ENCODE peak calls at places on chromosomes 16 and 17, in nine cellular contexts. One of them, this sample, is unnamed.

GRCh38 chr17:67636841-67637240 is 80.9 kb upstream of the NOL11 start:
- DNase-seq in pulmonary artery endothelial cell: no peak
- DNase-seq in RKO: no peak
- DNase-seq in GM23338: no peak
- DNase-seq in stimulated activated CD8-positive, alpha-beta memory T cell treated with anti-CD3 and anti-CD28 coated beads, Interleukin-7, amount 100 ng/mL, for 1 hour: no peak
- DNase-seq in HCT116: no peak
- DNase-seq in activated CD4-positive, CD25-positive, alpha-beta regulatory T cell: no peak
- DNase-seq in retinal pigment epithelial cell: no peak
- DNase-seq in activated T-helper 1 cell treated with Interleukin-2 at 50 U/mL for 16 hours: no peak
- DNase-seq in this sample: no peak

GRCh38 chr16:48210747-48211146 is 33.4 kb upstream of the LONP2 start:
- DNase-seq in activated CD4-positive, CD25-positive, alpha-beta regulatory T cell: no peak
- DNase-seq in pulmonary artery endothelial cell: no peak
- DNase-seq in activated T-helper 1 cell treated with Interleukin-2 at 50 U/mL for 16 hours: no peak
- DNase-seq in stimulated activated CD8-positive, alpha-beta memory T cell treated with anti-CD3 and anti-CD28 coated beads, Interleukin-7, amount 100 ng/mL, for 1 hour: no peak
- DNase-seq in HCT116: no peak
- DNase-seq in GM23338: no peak
- DNase-seq in retinal pigment epithelial cell: no peak
- DNase-seq in RKO: no peak
- DNase-seq in this sample: no peak

GRCh38 chr17:15900871-15901270 is 44.1 kb upstream of the ADORA2B start:
- DNase-seq in activated CD4-positive, CD25-positive, alpha-beta regulatory T cell: no peak
- DNase-seq in HCT116: no peak
- DNase-seq in activated T-helper 1 cell treated with Interleukin-2 at 50 U/mL for 16 hours: no peak
- DNase-seq in pulmonary artery endothelial cell: no peak
- DNase-seq in GM23338: no peak
- DNase-seq in stimulated activated CD8-positive, alpha-beta memory T cell treated with anti-CD3 and anti-CD28 coated beads, Interleukin-7, amount 100 ng/mL, for 1 hour: no peak
- DNase-seq in RKO: no peak
- DNase-seq in retinal pigment epithelial cell: no peak
- DNase-seq in this sample: no peak

GRCh38 chr17:8893621-8894020 is 26.1 kb upstream of the PIK3R6 start:
- DNase-seq in GM23338: no peak
- DNase-seq in stimulated activated CD8-positive, alpha-beta memory T cell treated with anti-CD3 and anti-CD28 coated beads, Interleukin-7, amount 100 ng/mL, for 1 hour: no peak
- DNase-seq in retinal pigment epithelial cell: no peak
- DNase-seq in activated T-helper 1 cell treated with Interleukin-2 at 50 U/mL for 16 hours: no peak
- DNase-seq in pulmonary artery endothelial cell: no peak
- DNase-seq in RKO: no peak
- DNase-seq in activated CD4-positive, CD25-positive, alpha-beta regulatory T cell: no peak
- DNase-seq in HCT116: no peak
- DNase-seq in this sample: peak

GRCh38 chr16:82761236-82761635 is 134.5 kb downstream of the CDH13 start:
- DNase-seq in RKO: no peak
- DNase-seq in activated CD4-positive, CD25-positive, alpha-beta regulatory T cell: no peak
- DNase-seq in retinal pigment epithelial cell: peak
- DNase-seq in HCT116: no peak
- DNase-seq in stimulated activated CD8-positive, alpha-beta memory T cell treated with anti-CD3 and anti-CD28 coated beads, Interleukin-7, amount 100 ng/mL, for 1 hour: no peak
- DNase-seq in pulmonary artery endothelial cell: peak
- DNase-seq in GM23338: no peak
- DNase-seq in activated T-helper 1 cell treated with Interleukin-2 at 50 U/mL for 16 hours: no peak
- DNase-seq in this sample: no peak

GRCh38 chr16:87418216-87418615 is 26.1 kb downstream of the MAP1LC3B start:
- DNase-seq in stimulated activated CD8-positive, alpha-beta memory T cell treated with anti-CD3 and anti-CD28 coated beads, Interleukin-7, amount 100 ng/mL, for 1 hour: no peak
- DNase-seq in activated CD4-positive, CD25-positive, alpha-beta regulatory T cell: no peak
- DNase-seq in retinal pigment epithelial cell: no peak
- DNase-seq in RKO: no peak
- DNase-seq in GM23338: no peak
- DNase-seq in activated T-helper 1 cell treated with Interleukin-2 at 50 U/mL for 16 hours: no peak
- DNase-seq in HCT116: no peak
- DNase-seq in pulmonary artery endothelial cell: no peak
- DNase-seq in this sample: no peak

GRCh38 chr17:35825206-35825605 is 15.9 kb downstream of the TAF15 start:
- DNase-seq in stimulated activated CD8-positive, alpha-beta memory T cell treated with anti-CD3 and anti-CD28 coated beads, Interleukin-7, amount 100 ng/mL, for 1 hour: no peak
- DNase-seq in activated CD4-positive, CD25-positive, alpha-beta regulatory T cell: no peak
- DNase-seq in GM23338: no peak
- DNase-seq in RKO: no peak
- DNase-seq in activated T-helper 1 cell treated with Interleukin-2 at 50 U/mL for 16 hours: no peak
- DNase-seq in pulmonary artery endothelial cell: no peak
- DNase-seq in retinal pigment epithelial cell: no peak
- DNase-seq in HCT116: no peak
- DNase-seq in this sample: no peak

GRCh38 chr16:11105038-11105903 is 150.7 kb downstream of the SOCS1 start:
- DNase-seq in pulmonary artery endothelial cell: peak
- DNase-seq in activated CD4-positive, CD25-positive, alpha-beta regulatory T cell: peak
- DNase-seq in stimulated activated CD8-positive, alpha-beta memory T cell treated with anti-CD3 and anti-CD28 coated beads, Interleukin-7, amount 100 ng/mL, for 1 hour: no peak
- DNase-seq in HCT116: no peak
- DNase-seq in activated T-helper 1 cell treated with Interleukin-2 at 50 U/mL for 16 hours: no peak
- DNase-seq in retinal pigment epithelial cell: peak
- DNase-seq in GM23338: no peak
- DNase-seq in RKO: peak
- DNase-seq in this sample: no peak

GRCh38 chr17:19338031-19338990 is 24.2 kb downstream of the B9D1 start:
- DNase-seq in pulmonary artery endothelial cell: no peak
- DNase-seq in activated T-helper 1 cell treated with Interleukin-2 at 50 U/mL for 16 hours: peak
- DNase-seq in activated CD4-positive, CD25-positive, alpha-beta regulatory T cell: peak
- DNase-seq in stimulated activated CD8-positive, alpha-beta memory T cell treated with anti-CD3 and anti-CD28 coated beads, Interleukin-7, amount 100 ng/mL, for 1 hour: peak
- DNase-seq in retinal pigment epithelial cell: peak
- DNase-seq in GM23338: peak
- DNase-seq in RKO: peak
- DNase-seq in HCT116: no peak
- DNase-seq in this sample: no peak

GRCh38 chr16:49856741-49857330 is 924 bp upstream of the ZNF423 start:
- DNase-seq in activated T-helper 1 cell treated with Interleukin-2 at 50 U/mL for 16 hours: no peak
- DNase-seq in retinal pigment epithelial cell: peak
- DNase-seq in activated CD4-positive, CD25-positive, alpha-beta regulatory T cell: no peak
- DNase-seq in pulmonary artery endothelial cell: peak
- DNase-seq in HCT116: peak
- DNase-seq in RKO: peak
- DNase-seq in GM23338: peak
- DNase-seq in stimulated activated CD8-positive, alpha-beta memory T cell treated with anti-CD3 and anti-CD28 coated beads, Interleukin-7, amount 100 ng/mL, for 1 hour: no peak
- DNase-seq in this sample: peak

GRCh38 chr17:73855933-73856332 is 211.7 kb upstream of the SDK2 start:
- DNase-seq in pulmonary artery endothelial cell: no peak
- DNase-seq in RKO: no peak
- DNase-seq in stimulated activated CD8-positive, alpha-beta memory T cell treated with anti-CD3 and anti-CD28 coated beads, Interleukin-7, amount 100 ng/mL, for 1 hour: no peak
- DNase-seq in activated CD4-positive, CD25-positive, alpha-beta regulatory T cell: no peak
- DNase-seq in retinal pigment epithelial cell: no peak
- DNase-seq in GM23338: no peak
- DNase-seq in HCT116: no peak
- DNase-seq in activated T-helper 1 cell treated with Interleukin-2 at 50 U/mL for 16 hours: no peak
- DNase-seq in this sample: no peak

GRCh38 chr17:56902350-56902749 is 11.5 kb downstream of the TRIM25 start:
- DNase-seq in activated CD4-positive, CD25-positive, alpha-beta regulatory T cell: no peak
- DNase-seq in HCT116: no peak
- DNase-seq in stimulated activated CD8-positive, alpha-beta memory T cell treated with anti-CD3 and anti-CD28 coated beads, Interleukin-7, amount 100 ng/mL, for 1 hour: no peak
- DNase-seq in pulmonary artery endothelial cell: peak
- DNase-seq in retinal pigment epithelial cell: peak
- DNase-seq in RKO: peak
- DNase-seq in activated T-helper 1 cell treated with Interleukin-2 at 50 U/mL for 16 hours: no peak
- DNase-seq in GM23338: no peak
- DNase-seq in this sample: no peak

GRCh38 chr17:83186226-83186625 is 106.8 kb downstream of the METRNL start:
- DNase-seq in HCT116: no peak
- DNase-seq in GM23338: no peak
- DNase-seq in activated CD4-positive, CD25-positive, alpha-beta regulatory T cell: no peak
- DNase-seq in stimulated activated CD8-positive, alpha-beta memory T cell treated with anti-CD3 and anti-CD28 coated beads, Interleukin-7, amount 100 ng/mL, for 1 hour: no peak
- DNase-seq in retinal pigment epithelial cell: no peak
- DNase-seq in RKO: no peak
- DNase-seq in pulmonary artery endothelial cell: no peak
- DNase-seq in activated T-helper 1 cell treated with Interleukin-2 at 50 U/mL for 16 hours: no peak
- DNase-seq in this sample: no peak

GRCh38 chr16:59605706-59606105 is 871.6 kb upstream of the GOT2 start:
- DNase-seq in HCT116: no peak
- DNase-seq in activated T-helper 1 cell treated with Interleukin-2 at 50 U/mL for 16 hours: no peak
- DNase-seq in pulmonary artery endothelial cell: no peak
- DNase-seq in retinal pigment epithelial cell: no peak
- DNase-seq in RKO: no peak
- DNase-seq in GM23338: no peak
- DNase-seq in activated CD4-positive, CD25-positive, alpha-beta regulatory T cell: no peak
- DNase-seq in stimulated activated CD8-positive, alpha-beta memory T cell treated with anti-CD3 and anti-CD28 coated beads, Interleukin-7, amount 100 ng/mL, for 1 hour: no peak
- DNase-seq in this sample: no peak

GRCh38 chr16:57297856-57298255 is 13.4 kb upstream of the PLLP start:
- DNase-seq in pulmonary artery endothelial cell: no peak
- DNase-seq in activated T-helper 1 cell treated with Interleukin-2 at 50 U/mL for 16 hours: peak
- DNase-seq in retinal pigment epithelial cell: no peak
- DNase-seq in stimulated activated CD8-positive, alpha-beta memory T cell treated with anti-CD3 and anti-CD28 coated beads, Interleukin-7, amount 100 ng/mL, for 1 hour: peak
- DNase-seq in activated CD4-positive, CD25-positive, alpha-beta regulatory T cell: no peak
- DNase-seq in RKO: no peak
- DNase-seq in GM23338: peak
- DNase-seq in HCT116: no peak
- DNase-seq in this sample: no peak

GRCh38 chr16:10616395-10616743 is 36.0 kb upstream of the EMP2 start:
- DNase-seq in HCT116: no peak
- DNase-seq in retinal pigment epithelial cell: no peak
- DNase-seq in pulmonary artery endothelial cell: no peak
- DNase-seq in GM23338: peak
- DNase-seq in stimulated activated CD8-positive, alpha-beta memory T cell treated with anti-CD3 and anti-CD28 coated beads, Interleukin-7, amount 100 ng/mL, for 1 hour: no peak
- DNase-seq in activated CD4-positive, CD25-positive, alpha-beta regulatory T cell: no peak
- DNase-seq in activated T-helper 1 cell treated with Interleukin-2 at 50 U/mL for 16 hours: no peak
- DNase-seq in RKO: no peak
- DNase-seq in this sample: no peak

GRCh38 chr16:74813109-74813641 is 38.6 kb upstream of the FA2H start:
- DNase-seq in GM23338: peak
- DNase-seq in RKO: peak
- DNase-seq in pulmonary artery endothelial cell: peak
- DNase-seq in retinal pigment epithelial cell: no peak
- DNase-seq in activated CD4-positive, CD25-positive, alpha-beta regulatory T cell: peak
- DNase-seq in activated T-helper 1 cell treated with Interleukin-2 at 50 U/mL for 16 hours: peak
- DNase-seq in stimulated activated CD8-positive, alpha-beta memory T cell treated with anti-CD3 and anti-CD28 coated beads, Interleukin-7, amount 100 ng/mL, for 1 hour: peak
- DNase-seq in HCT116: peak
- DNase-seq in this sample: peak

GRCh38 chr16:12295395-12295794 is 318.9 kb downstream of the SNX29 start:
- DNase-seq in pulmonary artery endothelial cell: no peak
- DNase-seq in stimulated activated CD8-positive, alpha-beta memory T cell treated with anti-CD3 and anti-CD28 coated beads, Interleukin-7, amount 100 ng/mL, for 1 hour: no peak
- DNase-seq in activated T-helper 1 cell treated with Interleukin-2 at 50 U/mL for 16 hours: no peak
- DNase-seq in HCT116: no peak
- DNase-seq in retinal pigment epithelial cell: no peak
- DNase-seq in GM23338: no peak
- DNase-seq in activated CD4-positive, CD25-positive, alpha-beta regulatory T cell: no peak
- DNase-seq in RKO: no peak
- DNase-seq in this sample: no peak

GRCh38 chr16:66920924-66921680 is 2.4 kb upstream of the CDH16 start:
- DNase-seq in HCT116: no peak
- DNase-seq in stimulated activated CD8-positive, alpha-beta memory T cell treated with anti-CD3 and anti-CD28 coated beads, Interleukin-7, amount 100 ng/mL, for 1 hour: no peak
- DNase-seq in retinal pigment epithelial cell: no peak
- DNase-seq in activated CD4-positive, CD25-positive, alpha-beta regulatory T cell: no peak
- DNase-seq in activated T-helper 1 cell treated with Interleukin-2 at 50 U/mL for 16 hours: no peak
- DNase-seq in GM23338: no peak
- DNase-seq in RKO: no peak
- DNase-seq in pulmonary artery endothelial cell: no peak
- DNase-seq in this sample: no peak

GRCh38 chr16:84641643-84642358 is 6.5 kb upstream of the KLHL36 start:
- DNase-seq in activated T-helper 1 cell treated with Interleukin-2 at 50 U/mL for 16 hours: no peak
- DNase-seq in HCT116: no peak
- DNase-seq in stimulated activated CD8-positive, alpha-beta memory T cell treated with anti-CD3 and anti-CD28 coated beads, Interleukin-7, amount 100 ng/mL, for 1 hour: no peak
- DNase-seq in pulmonary artery endothelial cell: no peak
- DNase-seq in activated CD4-positive, CD25-positive, alpha-beta regulatory T cell: no peak
- DNase-seq in RKO: no peak
- DNase-seq in GM23338: no peak
- DNase-seq in retinal pigment epithelial cell: no peak
- DNase-seq in this sample: no peak

GRCh38 chr17:57527437-57528083 is 217.5 kb downstream of the CCDC182 start:
- DNase-seq in stimulated activated CD8-positive, alpha-beta memory T cell treated with anti-CD3 and anti-CD28 coated beads, Interleukin-7, amount 100 ng/mL, for 1 hour: no peak
- DNase-seq in activated T-helper 1 cell treated with Interleukin-2 at 50 U/mL for 16 hours: no peak
- DNase-seq in activated CD4-positive, CD25-positive, alpha-beta regulatory T cell: no peak
- DNase-seq in retinal pigment epithelial cell: no peak
- DNase-seq in pulmonary artery endothelial cell: no peak
- DNase-seq in RKO: no peak
- DNase-seq in HCT116: no peak
- DNase-seq in GM23338: peak
- DNase-seq in this sample: no peak

GRCh38 chr17:44733753-44734152 is 25.0 kb upstream of the ADAM11 start:
- DNase-seq in GM23338: peak
- DNase-seq in activated T-helper 1 cell treated with Interleukin-2 at 50 U/mL for 16 hours: no peak
- DNase-seq in RKO: no peak
- DNase-seq in pulmonary artery endothelial cell: no peak
- DNase-seq in stimulated activated CD8-positive, alpha-beta memory T cell treated with anti-CD3 and anti-CD28 coated beads, Interleukin-7, amount 100 ng/mL, for 1 hour: no peak
- DNase-seq in retinal pigment epithelial cell: no peak
- DNase-seq in activated CD4-positive, CD25-positive, alpha-beta regulatory T cell: no peak
- DNase-seq in HCT116: no peak
- DNase-seq in this sample: no peak

GRCh38 chr16:27679899-27680298 is 130.0 kb downstream of the KATNIP start:
- DNase-seq in activated CD4-positive, CD25-positive, alpha-beta regulatory T cell: no peak
- DNase-seq in retinal pigment epithelial cell: no peak
- DNase-seq in pulmonary artery endothelial cell: no peak
- DNase-seq in RKO: no peak
- DNase-seq in HCT116: no peak
- DNase-seq in activated T-helper 1 cell treated with Interleukin-2 at 50 U/mL for 16 hours: no peak
- DNase-seq in GM23338: no peak
- DNase-seq in stimulated activated CD8-positive, alpha-beta memory T cell treated with anti-CD3 and anti-CD28 coated beads, Interleukin-7, amount 100 ng/mL, for 1 hour: no peak
- DNase-seq in this sample: no peak